ENCODE peak calls at places on chromosome 2, in four cellular contexts. F is activated naive CD8-positive, alpha-beta T cell treated with anti-CD3 and anti-CD28 coated beads, Interleukin-2, amount 50 U/mL, for 24 hours; G is NCI-H2171; A is H7. J is an unnamed sample.

GRCh38 chr2:68908392-68908970 is 37.3 kb upstream of the BMP10 start:
- DNase-seq in F (peak), G (peak), A (peak), J (no peak)

GRCh38 chr2:46311651-46312223 is 14.5 kb downstream of the EPAS1 start:
- DNase-seq in G (no peak), A (no peak), F (no peak), J (no peak)

GRCh38 chr2:37324536-37324785 is 172 bp downstream of the PRKD3 start:
- DNase-seq in G (no peak), F (no peak), A (no peak), J (no peak)

GRCh38 chr2:73925853-73926492 is 707 bp upstream of the DGUOK start:
- DNase-seq in G (no peak), A (no peak), F (no peak), J (no peak)

GRCh38 chr2:144412727-144413126 is 107.2 kb downstream of the ZEB2 start:
- DNase-seq in A (no peak), F (no peak), G (no peak), J (no peak)

GRCh38 chr2:223123859-223124610 is 72.0 kb downstream of the KCNE4 start:
- DNase-seq in F (no peak), G (no peak), A (no peak), J (no peak)

GRCh38 chr2:109294523-109294922 is 165.5 kb downstream of the SH3RF3 start:
- DNase-seq in A (no peak), G (no peak), F (no peak), J (no peak)

GRCh38 chr2:108571262-108571661 is 37.0 kb downstream of the LIMS1 start:
- DNase-seq in A (no peak), F (no peak), G (no peak), J (no peak)

GRCh38 chr2:113711857-113712256 is 44.6 kb downstream of the SLC35F5 start:
- DNase-seq in G (no peak), F (no peak), A (no peak), J (peak)

GRCh38 chr2:51624995-51625394 is 593.1 kb upstream of the NRXN1 start:
- DNase-seq in A (no peak), G (no peak), F (no peak), J (no peak)

GRCh38 chr2:191298306-191298705 is 53.1 kb downstream of the MYO1B start:
- DNase-seq in F (no peak), G (no peak), A (no peak), J (no peak)

GRCh38 chr2:23384551-23385349 is at the start of gene KLHL29:
- DNase-seq in F (peak), A (peak), G (peak), J (peak)

GRCh38 chr2:235378261-235378660 is 115.6 kb upstream of the AGAP1 start:
- DNase-seq in A (no peak), G (no peak), F (no peak), J (peak)

GRCh38 chr2:3357926-3358325 is 19.7 kb downstream of the EIPR1 start:
- DNase-seq in F (no peak), A (no peak), G (no peak), J (no peak)

GRCh38 chr2:98822301-98823164 is 91.6 kb upstream of the MGAT4A start:
- DNase-seq in F (peak), G (no peak), A (peak), J (peak)

GRCh38 chr2:40201425-40201824 is 250.5 kb downstream of the SLC8A1 start:
- DNase-seq in A (no peak), G (no peak), F (no peak), J (no peak)

GRCh38 chr2:142915502-142915901 is 38.0 kb downstream of the KYNU start:
- DNase-seq in G (no peak), F (no peak), A (no peak), J (no peak)

GRCh38 chr2:237143676-237144440 is 58.2 kb downstream of the COPS8 start:
- DNase-seq in A (no peak), G (no peak), F (no peak), J (no peak)

GRCh38 chr2:203673933-203674332 is 32.5 kb upstream of the CD28 start:
- DNase-seq in G (no peak), F (peak), A (no peak), J (no peak)

GRCh38 chr2:86552889-86553288 is 10.4 kb downstream of the CHMP3 start:
- DNase-seq in A (no peak), F (no peak), G (no peak), J (no peak)

GRCh38 chr2:239318091-239318725 is 82.6 kb downstream of the HDAC4 start:
- DNase-seq in A (no peak), F (no peak), G (no peak), J (no peak)

GRCh38 chr2:26724004-26724750 is 31.7 kb downstream of the KCNK3 start:
- DNase-seq in F (no peak), A (no peak), G (peak), J (no peak)

J was measured in G401.